ENCODE peak calls at places on chromosome 22, in four cellular contexts. P is H1, N is HepG2, C is HCT116. G is an unnamed sample.

GRCh38 chr22:24428751-24429410 is 1.5 kb downstream of the ADORA2A start:
- DNase-seq in P (no peak), N (no peak), C (no peak), G (no peak)

GRCh38 chr22:44037519-44038370 is 13.6 kb downstream of the PARVB start:
- DNase-seq in P (no peak), N (no peak), C (peak), G (no peak)

GRCh38 chr22:23833911-23834317 is 4.9 kb downstream of the DERL3 start:
- DNase-seq in P (no peak), N (no peak), C (no peak), G (no peak)

GRCh38 chr22:36590441-36591056 is 61.6 kb upstream of the EIF3D start:
- DNase-seq in P (no peak), N (no peak), C (no peak), G (no peak)

GRCh38 chr22:41478891-41479521 is 10.1 kb downstream of the ACO2 start:
- DNase-seq in P (no peak), N (no peak), C (no peak), G (no peak)

GRCh38 chr22:28894320-28894719 is 10.9 kb downstream of the ZNRF3 start:
- DNase-seq in P (no peak), N (no peak), C (no peak), G (no peak)

GRCh38 chr22:41557401-41558240 is 3.2 kb upstream of the CSDC2 start:
- DNase-seq in P (no peak), N (peak), C (no peak), G (peak)

GRCh38 chr22:35056486-35056885 is 9.5 kb upstream of the ISX start:
- DNase-seq in P (no peak), N (no peak), C (no peak), G (no peak)

GRCh38 chr22:35568751-35569725 is 28.4 kb downstream of the RASD2 start:
- DNase-seq in P (no peak), N (no peak), C (no peak), G (no peak)

GRCh38 chr22:41780714-41781507 is 19.6 kb upstream of the CCDC134 start:
- DNase-seq in P (no peak), N (peak), C (no peak), G (peak)

GRCh38 chr22:23282516-23282915 is 102.2 kb downstream of the BCR start:
- DNase-seq in P (no peak), N (no peak), C (no peak), G (no peak)

GRCh38 chr22:19042285-19043110 is 79.7 kb downstream of the DGCR2 start:
- DNase-seq in P (no peak), N (no peak), C (no peak), G (no peak)
- TF ChIP-seq FOSL1 in P (no peak), N (no peak), C (no peak), G (no peak)

GRCh38 chr22:46922037-46922436 is 159.6 kb downstream of the TBC1D22A start:
- DNase-seq in P (no peak), N (no peak), C (no peak), G (no peak)

GRCh38 chr22:46917702-46918101 is 155.3 kb downstream of the TBC1D22A start:
- DNase-seq in P (no peak), N (no peak), C (no peak), G (no peak)

GRCh38 chr22:46929046-46929688 is 166.7 kb downstream of the TBC1D22A start:
- DNase-seq in P (no peak), N (no peak), C (no peak), G (no peak)

GRCh38 chr22:46918197-46918596 is 155.7 kb downstream of the TBC1D22A start:
- DNase-seq in P (no peak), N (no peak), C (no peak), G (no peak)

DNA sequence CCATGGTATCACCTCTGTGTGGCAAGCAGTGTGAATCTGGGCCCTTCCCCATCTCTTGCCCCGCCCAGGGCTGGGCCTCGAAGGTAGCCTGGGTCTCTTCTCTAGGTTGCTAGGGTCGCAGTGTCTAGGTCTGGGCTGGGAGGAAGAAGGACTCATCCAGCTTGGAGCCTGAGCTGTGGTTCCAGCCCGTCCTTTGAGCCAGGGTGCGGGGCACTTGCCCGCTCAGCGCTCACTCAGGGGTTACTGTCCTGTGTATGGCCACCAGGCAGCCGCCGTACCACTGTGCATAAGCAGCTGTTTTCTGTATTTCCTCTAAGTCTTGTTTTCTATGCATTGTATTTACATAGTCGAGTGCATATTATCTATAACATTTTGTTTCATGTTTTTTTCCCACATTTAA is 160.9 kb downstream of the TBC1D22A start:
- DNase-seq in P (no peak), N (no peak), C (no peak), G (no peak)
- TF ChIP-seq FOSL1 in P (no peak), N (no peak), C (no peak), G (no peak)

DNA sequence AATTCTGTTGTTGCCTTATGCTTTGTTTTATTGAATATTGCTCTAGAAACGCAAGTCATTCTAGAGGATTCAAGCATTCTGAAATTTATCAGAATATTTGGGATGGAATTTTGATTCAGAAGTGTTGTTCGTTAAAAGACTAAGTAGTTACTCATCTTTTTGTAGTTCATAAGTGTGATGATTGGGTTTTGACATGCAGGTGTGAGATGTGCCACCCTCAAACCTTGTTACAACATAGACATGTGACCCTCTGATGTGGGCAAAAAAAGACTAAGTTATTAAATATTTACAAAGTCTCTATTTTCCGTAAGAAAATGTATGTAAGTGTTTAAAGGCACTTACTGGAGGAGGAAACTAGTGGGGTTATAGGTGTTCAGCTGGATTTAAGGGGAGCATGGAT is 8.9 kb downstream of the YWHAH start:
- DNase-seq in P (no peak), N (no peak), C (no peak), G (no peak)
- TF ChIP-seq FOSL1 in P (no peak), N (no peak), C (no peak), G (no peak)

GRCh38 chr22:50011447-50012200 is 941 bp downstream of the IL17REL start:
- DNase-seq in P (no peak), N (no peak), C (no peak), G (no peak)
- TF ChIP-seq FOSL1 in P (no peak), N (no peak), C (no peak), G (no peak)

GRCh38 chr22:38863531-38864131 is 8.4 kb downstream of the CBX6 start:
- DNase-seq in P (no peak), N (no peak), C (no peak), G (no peak)
- TF ChIP-seq FOSL1 in P (no peak), N (no peak), C (no peak), G (no peak)

GRCh38 chr22:42855726-42856125 is 1.3 kb downstream of the ARFGAP3 start:
- DNase-seq in P (no peak), N (no peak), C (no peak), G (no peak)
- TF ChIP-seq FOSL1 in P (no peak), N (no peak), C (no peak), G (no peak)

DNA sequence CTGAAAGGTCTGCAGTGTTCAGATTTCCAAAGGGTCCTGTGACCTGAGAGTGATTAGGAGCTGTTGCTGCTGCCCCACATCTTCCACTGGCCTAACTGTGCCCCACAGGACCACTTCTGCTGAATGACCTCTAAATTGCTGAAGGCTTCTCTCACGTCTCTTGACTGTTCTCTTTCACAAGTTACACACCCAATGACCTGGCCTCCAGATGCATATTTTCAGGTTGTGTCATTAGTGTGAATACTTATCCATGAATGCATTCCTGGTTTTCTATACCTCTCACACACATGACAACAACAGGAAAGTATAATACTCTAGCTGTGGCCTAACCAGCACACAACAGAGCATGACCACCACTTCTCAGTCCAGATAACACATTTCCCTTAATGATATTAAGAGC is 15.4 kb downstream of the PRR14L start:
- DNase-seq in P (no peak), N (peak), C (no peak), G (no peak)
- TF ChIP-seq FOSL1 in P (no peak), N (no peak), C (no peak), G (no peak)

G was measured in K562.